ENCODE peak calls at places on chromosomes 12 and 14, in eight cellular contexts. A is vagina; J is activated T-cell treated with anti-CD3 and anti-CD28 coated beads, Interleukin-2, amount 50 U/mL, for 1 hour; P is B cell; O is ovary; C is glutamatergic neuron; T is GM06990; N is SHP77. S is an unnamed sample.

GRCh38 chr14:93669632-93670031 is 118.7 kb downstream of the PRIMA1 start:
- DNase-seq in J (no peak), T (no peak), P (no peak), N (no peak), A (no peak), C (no peak), O (no peak), S (no peak)

GRCh38 chr12:46537387-46537959 is 164.9 kb upstream of the SLC38A2 start:
- DNase-seq in A (no peak), O (no peak), T (no peak), C (no peak), P (no peak), N (no peak), J (no peak), S (no peak)

GRCh38 chr12:125330645-125331341 is 265.6 kb downstream of the AACS start:
- DNase-seq in O (peak), C (peak), N (peak), P (peak), J (peak), A (no peak), T (peak), S (peak)

GRCh38 chr14:39469094-39469710 is 37.0 kb upstream of the FBXO33 start:
- DNase-seq in C (peak), J (peak), T (peak), P (no peak), N (peak), A (no peak), O (no peak), S (peak)

GRCh38 chr14:103002578-103003350 is 54.6 kb downstream of the CDC42BPB start:
- DNase-seq in A (no peak), P (no peak), O (no peak), J (no peak), N (no peak), T (no peak), C (no peak), S (no peak)

GRCh38 chr12:64218597-64218996 is 3.5 kb downstream of the KICS2 start:
- DNase-seq in J (no peak), C (no peak), T (no peak), O (no peak), N (no peak), A (no peak), P (no peak), S (no peak)

GRCh38 chr14:54175298-54175942 is 218.8 kb upstream of the BMP4 start:
- DNase-seq in J (no peak), O (peak), C (peak), N (peak), A (no peak), T (no peak), P (peak), S (peak)

GRCh38 chr14:22460461-22461195 is 128.4 kb downstream of the DAD1 start:
- DNase-seq in A (no peak), N (no peak), J (no peak), T (peak), O (no peak), P (no peak), C (no peak), S (no peak)

GRCh38 chr12:19430988-19431387 is 8.3 kb upstream of the AEBP2 start:
- DNase-seq in O (no peak), P (no peak), T (no peak), J (no peak), N (no peak), C (no peak), A (no peak), S (no peak)

GRCh38 chr14:55136241-55136640 is 7.2 kb downstream of the LGALS3 start:
- DNase-seq in J (no peak), C (no peak), P (no peak), N (no peak), O (no peak), T (no peak), A (no peak), S (no peak)

GRCh38 chr12:54051916-54052744 is 1.5 kb upstream of the HOXC4 start:
- DNase-seq in J (no peak), A (no peak), N (peak), C (no peak), T (no peak), P (no peak), O (no peak), S (no peak)

GRCh38 chr12:116882742-116883141 is 1.5 kb upstream of the HRK start:
- DNase-seq in J (no peak), A (no peak), P (peak), C (no peak), N (peak), O (no peak), T (no peak), S (no peak)

GRCh38 chr12:19397534-19397933 is 41.8 kb upstream of the AEBP2 start:
- DNase-seq in O (no peak), T (no peak), J (no peak), N (no peak), A (no peak), C (no peak), P (no peak), S (no peak)

GRCh38 chr14:43361766-43362165 is 1145.3 kb downstream of the FSCB start:
- DNase-seq in T (no peak), P (no peak), J (no peak), C (no peak), A (no peak), O (no peak), N (no peak), S (no peak)

GRCh38 chr12:90262261-90262660 is 553.6 kb upstream of the ATP2B1 start:
- DNase-seq in P (no peak), A (no peak), J (no peak), N (no peak), O (no peak), T (no peak), C (no peak), S (no peak)

GRCh38 chr14:68011629-68012028 is 192.1 kb downstream of the RAD51B start:
- DNase-seq in N (no peak), O (no peak), J (no peak), P (no peak), A (no peak), C (no peak), T (no peak), S (no peak)

GRCh38 chr12:132940071-132940719 is 15.9 kb downstream of the ZNF605 start:
- DNase-seq in T (no peak), A (no peak), P (no peak), N (no peak), J (no peak), C (no peak), O (no peak), S (no peak)

GRCh38 chr12:114674201-114675047 is 9.6 kb downstream of the TBX3 start:
- DNase-seq in A (no peak), O (no peak), J (no peak), P (no peak), N (no peak), C (no peak), T (no peak), S (no peak)

GRCh38 chr14:69712637-69713088 is 54.3 kb upstream of the SRSF5 start:
- DNase-seq in A (no peak), N (peak), J (no peak), P (no peak), O (no peak), C (peak), T (no peak), S (no peak)

GRCh38 chr14:101604935-101605767 is 43.9 kb downstream of the DIO3 start:
- DNase-seq in P (no peak), J (no peak), N (no peak), O (no peak), A (peak), T (no peak), C (no peak), S (no peak)

GRCh38 chr12:6241495-6241894 is 41.3 kb downstream of the CD9 start:
- DNase-seq in C (no peak), P (no peak), A (no peak), T (no peak), O (peak), N (no peak), J (no peak), S (no peak)

GRCh38 chr12:78804262-78804661 is 60.3 kb upstream of the SYT1 start:
- DNase-seq in P (no peak), O (no peak), J (no peak), N (no peak), A (no peak), C (no peak), T (no peak), S (no peak)

GRCh38 chr14:73633517-73634332 is 11.1 kb upstream of the DNAL1 start:
- DNase-seq in O (peak), T (peak), P (peak), C (peak), N (peak), A (no peak), J (peak), S (peak)

GRCh38 chr12:93133361-93133760 is 204.3 kb upstream of the EEA1 start:
- DNase-seq in C (no peak), N (no peak), J (no peak), P (no peak), T (no peak), O (no peak), A (no peak), S (no peak)

GRCh38 chr12:115597157-115597712 is 680.3 kb downstream of the MED13L start:
- DNase-seq in T (no peak), A (no peak), N (no peak), P (no peak), O (no peak), J (no peak), C (no peak), S (no peak)

GRCh38 chr12:121023799-121024198 is 7.5 kb upstream of the C12orf43 start:
- DNase-seq in J (no peak), A (no peak), O (no peak), T (no peak), C (no peak), N (no peak), P (no peak), S (no peak)